ENCODE peak calls at places on chromosomes 6 and 20, in ten cellular contexts. One of them, this sample, is unnamed.

GRCh38 chr6:145547596-145548325 is 187.6 kb downstream of the EPM2A start:
- DNase-seq in GM23338: no peak
- DNase-seq in progenitor cell of endocrine pancreas: no peak
- DNase-seq in glutamatergic neuron: no peak
- DNase-seq in heart left ventricle: no peak
- DNase-seq in coronary artery: no peak
- DNase-seq in IMR-90: no peak
- DNase-seq in ascending aorta: no peak
- DNase-seq in lower leg skin: no peak
- DNase-seq in colonic mucosa: no peak
- DNase-seq in this sample: no peak

GRCh38 chr6:111550195-111550594 is 55.5 kb downstream of the TRAF3IP2 start:
- DNase-seq in glutamatergic neuron: no peak
- DNase-seq in colonic mucosa: no peak
- DNase-seq in lower leg skin: no peak
- DNase-seq in IMR-90: no peak
- DNase-seq in coronary artery: no peak
- DNase-seq in ascending aorta: no peak
- DNase-seq in GM23338: no peak
- DNase-seq in progenitor cell of endocrine pancreas: no peak
- DNase-seq in heart left ventricle: no peak
- DNase-seq in this sample: no peak

GRCh38 chr6:142855877-142856606 is 88.9 kb downstream of the HIVEP2 start:
- DNase-seq in progenitor cell of endocrine pancreas: no peak
- DNase-seq in ascending aorta: no peak
- DNase-seq in lower leg skin: no peak
- DNase-seq in heart left ventricle: no peak
- DNase-seq in IMR-90: no peak
- DNase-seq in colonic mucosa: no peak
- DNase-seq in coronary artery: no peak
- DNase-seq in glutamatergic neuron: no peak
- DNase-seq in GM23338: no peak
- DNase-seq in this sample: no peak

GRCh38 chr20:46954490-46955038 is 59.9 kb downstream of the EYA2 start:
- DNase-seq in heart left ventricle: no peak
- DNase-seq in progenitor cell of endocrine pancreas: no peak
- DNase-seq in GM23338: no peak
- DNase-seq in ascending aorta: no peak
- DNase-seq in colonic mucosa: no peak
- DNase-seq in IMR-90: peak
- DNase-seq in lower leg skin: no peak
- DNase-seq in glutamatergic neuron: peak
- DNase-seq in coronary artery: no peak
- DNase-seq in this sample: no peak

GRCh38 chr6:166486536-166486880 is 100.0 kb downstream of the RAMACL start:
- DNase-seq in ascending aorta: no peak
- DNase-seq in lower leg skin: no peak
- DNase-seq in heart left ventricle: no peak
- DNase-seq in colonic mucosa: no peak
- DNase-seq in IMR-90: no peak
- DNase-seq in glutamatergic neuron: peak
- DNase-seq in progenitor cell of endocrine pancreas: no peak
- DNase-seq in GM23338: no peak
- DNase-seq in coronary artery: no peak
- DNase-seq in this sample: no peak

GRCh38 chr6:85252552-85252951 is 197.3 kb upstream of the NT5E start:
- DNase-seq in IMR-90: no peak
- DNase-seq in colonic mucosa: no peak
- DNase-seq in coronary artery: no peak
- DNase-seq in ascending aorta: no peak
- DNase-seq in heart left ventricle: no peak
- DNase-seq in progenitor cell of endocrine pancreas: no peak
- DNase-seq in lower leg skin: no peak
- DNase-seq in glutamatergic neuron: no peak
- DNase-seq in GM23338: no peak
- DNase-seq in this sample: no peak

GRCh38 chr20:62063981-62064787 is 1.5 kb downstream of the TAF4 start:
- DNase-seq in IMR-90: no peak
- DNase-seq in heart left ventricle: peak
- DNase-seq in colonic mucosa: peak
- DNase-seq in GM23338: peak
- DNase-seq in progenitor cell of endocrine pancreas: peak
- DNase-seq in ascending aorta: no peak
- DNase-seq in coronary artery: no peak
- DNase-seq in lower leg skin: no peak
- DNase-seq in glutamatergic neuron: peak
- DNase-seq in this sample: no peak

GRCh38 chr6:52566201-52566600 is 10.7 kb downstream of the TRAM2 start:
- DNase-seq in GM23338: no peak
- DNase-seq in colonic mucosa: no peak
- DNase-seq in glutamatergic neuron: no peak
- DNase-seq in ascending aorta: no peak
- DNase-seq in coronary artery: no peak
- DNase-seq in progenitor cell of endocrine pancreas: no peak
- DNase-seq in heart left ventricle: no peak
- DNase-seq in lower leg skin: no peak
- DNase-seq in IMR-90: no peak
- DNase-seq in this sample: no peak

GRCh38 chr6:41687501-41688175 is 47.8 kb downstream of the TFEB start:
- DNase-seq in lower leg skin: no peak
- DNase-seq in colonic mucosa: peak
- DNase-seq in IMR-90: no peak
- DNase-seq in progenitor cell of endocrine pancreas: no peak
- DNase-seq in ascending aorta: no peak
- DNase-seq in heart left ventricle: no peak
- DNase-seq in GM23338: peak
- DNase-seq in coronary artery: no peak
- DNase-seq in glutamatergic neuron: no peak
- DNase-seq in this sample: no peak

GRCh38 chr6:94584211-94584610 is 993.1 kb upstream of the MANEA start:
- DNase-seq in ascending aorta: no peak
- DNase-seq in GM23338: no peak
- DNase-seq in glutamatergic neuron: no peak
- DNase-seq in heart left ventricle: no peak
- DNase-seq in IMR-90: no peak
- DNase-seq in progenitor cell of endocrine pancreas: no peak
- DNase-seq in colonic mucosa: no peak
- DNase-seq in coronary artery: no peak
- DNase-seq in lower leg skin: no peak
- DNase-seq in this sample: no peak

GRCh38 chr20:22805219-22805618 is 220.8 kb upstream of the FOXA2 start:
- DNase-seq in GM23338: peak
- DNase-seq in colonic mucosa: no peak
- DNase-seq in IMR-90: peak
- DNase-seq in progenitor cell of endocrine pancreas: peak
- DNase-seq in coronary artery: no peak
- DNase-seq in glutamatergic neuron: no peak
- DNase-seq in ascending aorta: no peak
- DNase-seq in heart left ventricle: no peak
- DNase-seq in lower leg skin: no peak
- DNase-seq in this sample: no peak

GRCh38 chr20:51532577-51533191 is 9.8 kb downstream of the NFATC2 start:
- DNase-seq in lower leg skin: peak
- DNase-seq in IMR-90: peak
- DNase-seq in ascending aorta: peak
- DNase-seq in colonic mucosa: no peak
- DNase-seq in progenitor cell of endocrine pancreas: no peak
- DNase-seq in coronary artery: no peak
- DNase-seq in glutamatergic neuron: no peak
- DNase-seq in heart left ventricle: peak
- DNase-seq in GM23338: no peak
- DNase-seq in this sample: no peak

GRCh38 chr6:84763397-84764331 is 734 bp downstream of the TBX18 start:
- DNase-seq in IMR-90: peak
- DNase-seq in coronary artery: peak
- DNase-seq in heart left ventricle: no peak
- DNase-seq in glutamatergic neuron: peak
- DNase-seq in ascending aorta: peak
- DNase-seq in GM23338: peak
- DNase-seq in colonic mucosa: no peak
- DNase-seq in lower leg skin: no peak
- DNase-seq in progenitor cell of endocrine pancreas: no peak
- DNase-seq in this sample: no peak

GRCh38 chr20:6663751-6664388 is 103.6 kb upstream of the BMP2 start:
- DNase-seq in GM23338: no peak
- DNase-seq in IMR-90: no peak
- DNase-seq in colonic mucosa: peak
- DNase-seq in glutamatergic neuron: no peak
- DNase-seq in heart left ventricle: no peak
- DNase-seq in progenitor cell of endocrine pancreas: no peak
- DNase-seq in ascending aorta: no peak
- DNase-seq in coronary artery: no peak
- DNase-seq in lower leg skin: no peak
- DNase-seq in this sample: no peak

GRCh38 chr6:122653094-122653493 is 42.9 kb downstream of the PKIB start:
- DNase-seq in ascending aorta: no peak
- DNase-seq in coronary artery: no peak
- DNase-seq in glutamatergic neuron: no peak
- DNase-seq in progenitor cell of endocrine pancreas: no peak
- DNase-seq in GM23338: peak
- DNase-seq in heart left ventricle: no peak
- DNase-seq in colonic mucosa: no peak
- DNase-seq in lower leg skin: no peak
- DNase-seq in IMR-90: peak
- DNase-seq in this sample: no peak

DNA sequence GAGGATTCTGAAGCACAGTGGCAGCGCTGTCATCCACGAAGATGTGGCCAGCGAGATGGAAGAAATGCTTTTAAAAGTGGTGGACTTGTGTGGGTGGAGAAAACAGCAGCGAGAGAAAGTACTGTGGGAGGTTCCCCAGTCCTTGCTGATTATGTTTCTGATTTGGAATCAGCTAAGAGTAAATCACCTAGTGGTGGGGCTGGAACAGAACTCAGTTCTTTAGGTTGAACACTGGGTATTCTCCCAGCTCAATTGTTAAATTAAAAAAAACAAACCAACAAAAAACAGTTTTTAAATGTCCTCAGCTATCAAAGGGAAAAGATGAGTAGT is 515 bp upstream of the ZNF322 start:
- DNase-seq in colonic mucosa: no peak
- DNase-seq in ascending aorta: no peak
- DNase-seq in glutamatergic neuron: no peak
- DNase-seq in IMR-90: peak
- DNase-seq in GM23338: peak
- DNase-seq in lower leg skin: no peak
- DNase-seq in coronary artery: no peak
- DNase-seq in progenitor cell of endocrine pancreas: no peak
- DNase-seq in heart left ventricle: no peak
- DNase-seq in this sample: no peak
- TF ChIP-seq CTCF in colonic mucosa: no peak
- TF ChIP-seq CTCF in ascending aorta: peak
- TF ChIP-seq CTCF in glutamatergic neuron: no peak
- TF ChIP-seq CTCF in IMR-90: no peak
- TF ChIP-seq CTCF in GM23338: no peak
- TF ChIP-seq CTCF in lower leg skin: no peak
- TF ChIP-seq CTCF in coronary artery: no peak
- TF ChIP-seq CTCF in progenitor cell of endocrine pancreas: peak
- TF ChIP-seq CTCF in heart left ventricle: no peak
- TF ChIP-seq CTCF in this sample: no peak

GRCh38 chr20:38569747-38570519 is 11.1 kb upstream of the ADIG start:
- DNase-seq in glutamatergic neuron: no peak
- DNase-seq in coronary artery: no peak
- DNase-seq in lower leg skin: no peak
- DNase-seq in heart left ventricle: no peak
- DNase-seq in GM23338: no peak
- DNase-seq in progenitor cell of endocrine pancreas: no peak
- DNase-seq in IMR-90: no peak
- DNase-seq in ascending aorta: no peak
- DNase-seq in colonic mucosa: no peak
- DNase-seq in this sample: no peak
- TF ChIP-seq CTCF in glutamatergic neuron: no peak
- TF ChIP-seq CTCF in coronary artery: no peak
- TF ChIP-seq CTCF in lower leg skin: no peak
- TF ChIP-seq CTCF in heart left ventricle: no peak
- TF ChIP-seq CTCF in GM23338: no peak
- TF ChIP-seq CTCF in progenitor cell of endocrine pancreas: no peak
- TF ChIP-seq CTCF in IMR-90: no peak
- TF ChIP-seq CTCF in ascending aorta: no peak
- TF ChIP-seq CTCF in colonic mucosa: no peak
- TF ChIP-seq CTCF in this sample: no peak

DNA sequence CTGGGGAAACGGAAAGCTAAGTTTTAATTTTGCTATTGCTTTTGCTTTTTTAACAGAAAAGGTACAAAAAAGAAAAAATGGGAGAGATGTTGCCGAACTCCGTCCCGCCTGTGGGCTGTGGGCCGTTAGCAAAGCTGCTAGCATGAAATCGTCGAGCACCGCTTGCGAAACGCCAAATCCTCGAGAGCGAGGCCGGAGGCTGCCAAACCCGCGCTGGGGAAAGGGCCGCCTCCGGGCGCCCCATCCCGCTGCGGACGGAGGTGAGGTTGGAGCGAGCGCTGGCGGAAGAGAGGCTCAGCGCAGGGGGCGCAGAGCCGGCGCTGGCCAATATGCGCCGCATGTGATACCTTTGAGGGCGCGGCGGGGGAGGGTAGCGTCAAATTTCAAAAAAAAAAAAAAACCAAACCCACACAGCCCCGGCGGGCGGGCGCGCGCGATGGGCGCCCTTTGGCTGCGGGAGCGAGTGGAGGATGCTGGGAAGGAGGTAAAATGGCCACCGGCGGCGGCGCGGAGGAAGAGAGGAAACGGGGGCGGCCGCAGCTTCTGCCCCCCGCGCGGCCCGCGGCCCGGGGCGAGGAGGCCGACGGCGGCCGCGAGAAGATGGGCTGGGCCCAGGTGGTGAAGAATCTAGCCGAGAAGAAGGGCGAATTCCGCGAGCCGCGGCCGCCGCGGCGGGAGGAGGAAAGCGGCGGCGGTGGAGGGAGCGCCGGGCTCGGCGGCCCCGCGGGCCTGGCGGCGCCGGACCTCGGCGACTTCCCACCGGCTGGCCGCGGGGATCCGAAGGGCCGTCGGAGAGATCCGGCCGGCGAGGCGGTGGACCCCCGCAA is at the start of gene ZCCHC3:
- DNase-seq in ascending aorta: peak
- DNase-seq in IMR-90: peak
- DNase-seq in colonic mucosa: peak
- DNase-seq in progenitor cell of endocrine pancreas: peak
- DNase-seq in heart left ventricle: peak
- DNase-seq in coronary artery: peak
- DNase-seq in glutamatergic neuron: peak
- DNase-seq in lower leg skin: peak
- DNase-seq in GM23338: peak
- DNase-seq in this sample: peak
- TF ChIP-seq CTCF in ascending aorta: no peak
- TF ChIP-seq CTCF in IMR-90: peak
- TF ChIP-seq CTCF in colonic mucosa: no peak
- TF ChIP-seq CTCF in progenitor cell of endocrine pancreas: peak
- TF ChIP-seq CTCF in heart left ventricle: no peak
- TF ChIP-seq CTCF in coronary artery: no peak
- TF ChIP-seq CTCF in glutamatergic neuron: peak
- TF ChIP-seq CTCF in lower leg skin: no peak
- TF ChIP-seq CTCF in GM23338: no peak
- TF ChIP-seq CTCF in this sample: no peak

GRCh38 chr6:117837268-117837667 is 69.8 kb upstream of the SLC35F1 start:
- DNase-seq in progenitor cell of endocrine pancreas: no peak
- DNase-seq in IMR-90: no peak
- DNase-seq in colonic mucosa: no peak
- DNase-seq in heart left ventricle: no peak
- DNase-seq in ascending aorta: no peak
- DNase-seq in coronary artery: no peak
- DNase-seq in lower leg skin: no peak
- DNase-seq in GM23338: peak
- DNase-seq in glutamatergic neuron: no peak
- DNase-seq in this sample: no peak

GRCh38 chr6:117840541-117840983 is 66.5 kb upstream of the SLC35F1 start:
- DNase-seq in progenitor cell of endocrine pancreas: peak
- DNase-seq in colonic mucosa: no peak
- DNase-seq in IMR-90: peak
- DNase-seq in heart left ventricle: no peak
- DNase-seq in ascending aorta: no peak
- DNase-seq in glutamatergic neuron: no peak
- DNase-seq in GM23338: peak
- DNase-seq in lower leg skin: no peak
- DNase-seq in coronary artery: no peak
- DNase-seq in this sample: no peak
- TF ChIP-seq CTCF in progenitor cell of endocrine pancreas: peak
- TF ChIP-seq CTCF in colonic mucosa: no peak
- TF ChIP-seq CTCF in IMR-90: peak
- TF ChIP-seq CTCF in heart left ventricle: peak
- TF ChIP-seq CTCF in ascending aorta: no peak
- TF ChIP-seq CTCF in glutamatergic neuron: peak
- TF ChIP-seq CTCF in GM23338: peak
- TF ChIP-seq CTCF in lower leg skin: no peak
- TF ChIP-seq CTCF in coronary artery: no peak
- TF ChIP-seq CTCF in this sample: no peak

This sample was measured in omental fat pad.